ENCODE peak calls at places on chromosome 22, in ten cellular contexts. One of them, this sample, is unnamed.

GRCh38 chr22:31400023-31400397 is 606 bp downstream of the DRG1 start:
- DNase-seq in SK-N-SH: no peak
- DNase-seq in activated CD8-positive, alpha-beta T cell treated with anti-CD3 and anti-CD28 coated beads for 36 hours: no peak
- DNase-seq in cardiac fibroblast: peak
- DNase-seq in bronchial epithelial cell: peak
- DNase-seq in MCF 10A: peak
- DNase-seq in AG04449: no peak
- DNase-seq in neural progenitor cell: peak
- DNase-seq in nephron progenitor cell: peak
- DNase-seq in GM13977: peak
- DNase-seq in this sample: no peak

GRCh38 chr22:38953577-38954413 is 3.6 kb upstream of the APOBEC3A start:
- DNase-seq in AG04449: no peak
- DNase-seq in neural progenitor cell: no peak
- DNase-seq in cardiac fibroblast: no peak
- DNase-seq in activated CD8-positive, alpha-beta T cell treated with anti-CD3 and anti-CD28 coated beads for 36 hours: peak
- DNase-seq in GM13977: peak
- DNase-seq in nephron progenitor cell: no peak
- DNase-seq in bronchial epithelial cell: peak
- DNase-seq in SK-N-SH: no peak
- DNase-seq in MCF 10A: peak
- DNase-seq in this sample: peak

GRCh38 chr22:38314992-38315800 is 2.0 kb downstream of the CSNK1E start:
- DNase-seq in neural progenitor cell: peak
- DNase-seq in activated CD8-positive, alpha-beta T cell treated with anti-CD3 and anti-CD28 coated beads for 36 hours: peak
- DNase-seq in SK-N-SH: no peak
- DNase-seq in cardiac fibroblast: peak
- DNase-seq in bronchial epithelial cell: no peak
- DNase-seq in nephron progenitor cell: no peak
- DNase-seq in AG04449: no peak
- DNase-seq in MCF 10A: peak
- DNase-seq in GM13977: no peak
- DNase-seq in this sample: no peak

GRCh38 chr22:38465673-38466490 is 2.0 kb upstream of the KDELR3 start:
- DNase-seq in bronchial epithelial cell: no peak
- DNase-seq in cardiac fibroblast: no peak
- DNase-seq in activated CD8-positive, alpha-beta T cell treated with anti-CD3 and anti-CD28 coated beads for 36 hours: no peak
- DNase-seq in GM13977: no peak
- DNase-seq in SK-N-SH: no peak
- DNase-seq in nephron progenitor cell: no peak
- DNase-seq in AG04449: no peak
- DNase-seq in neural progenitor cell: no peak
- DNase-seq in MCF 10A: no peak
- DNase-seq in this sample: no peak

GRCh38 chr22:25365491-25366261 is 146.2 kb downstream of the CRYBB2 start:
- DNase-seq in cardiac fibroblast: no peak
- DNase-seq in activated CD8-positive, alpha-beta T cell treated with anti-CD3 and anti-CD28 coated beads for 36 hours: no peak
- DNase-seq in MCF 10A: no peak
- DNase-seq in SK-N-SH: no peak
- DNase-seq in nephron progenitor cell: no peak
- DNase-seq in AG04449: no peak
- DNase-seq in GM13977: no peak
- DNase-seq in bronchial epithelial cell: no peak
- DNase-seq in neural progenitor cell: no peak
- DNase-seq in this sample: no peak

GRCh38 chr22:49497266-49497665 is 330.4 kb downstream of the BRD1 start:
- DNase-seq in activated CD8-positive, alpha-beta T cell treated with anti-CD3 and anti-CD28 coated beads for 36 hours: no peak
- DNase-seq in nephron progenitor cell: no peak
- DNase-seq in SK-N-SH: no peak
- DNase-seq in neural progenitor cell: no peak
- DNase-seq in bronchial epithelial cell: peak
- DNase-seq in AG04449: no peak
- DNase-seq in MCF 10A: no peak
- DNase-seq in cardiac fibroblast: no peak
- DNase-seq in GM13977: no peak
- DNase-seq in this sample: no peak

GRCh38 chr22:39278040-39278439 is 33.3 kb upstream of the PDGFB start:
- DNase-seq in AG04449: no peak
- DNase-seq in GM13977: no peak
- DNase-seq in neural progenitor cell: no peak
- DNase-seq in cardiac fibroblast: peak
- DNase-seq in bronchial epithelial cell: no peak
- DNase-seq in activated CD8-positive, alpha-beta T cell treated with anti-CD3 and anti-CD28 coated beads for 36 hours: no peak
- DNase-seq in MCF 10A: peak
- DNase-seq in nephron progenitor cell: no peak
- DNase-seq in SK-N-SH: no peak
- DNase-seq in this sample: no peak

GRCh38 chr22:44428941-44429615 is 69.0 kb downstream of the RTL6 start:
- DNase-seq in AG04449: no peak
- DNase-seq in SK-N-SH: no peak
- DNase-seq in nephron progenitor cell: no peak
- DNase-seq in activated CD8-positive, alpha-beta T cell treated with anti-CD3 and anti-CD28 coated beads for 36 hours: no peak
- DNase-seq in neural progenitor cell: no peak
- DNase-seq in MCF 10A: no peak
- DNase-seq in GM13977: no peak
- DNase-seq in cardiac fibroblast: no peak
- DNase-seq in bronchial epithelial cell: no peak
- DNase-seq in this sample: no peak

GRCh38 chr22:32808038-32808445 is 6.5 kb downstream of the TIMP3 start:
- DNase-seq in nephron progenitor cell: no peak
- DNase-seq in MCF 10A: no peak
- DNase-seq in AG04449: no peak
- DNase-seq in neural progenitor cell: no peak
- DNase-seq in bronchial epithelial cell: no peak
- DNase-seq in SK-N-SH: no peak
- DNase-seq in cardiac fibroblast: no peak
- DNase-seq in activated CD8-positive, alpha-beta T cell treated with anti-CD3 and anti-CD28 coated beads for 36 hours: no peak
- DNase-seq in GM13977: no peak
- DNase-seq in this sample: no peak

GRCh38 chr22:42317691-42318547 is 47.5 kb upstream of the TCF20 start:
- DNase-seq in activated CD8-positive, alpha-beta T cell treated with anti-CD3 and anti-CD28 coated beads for 36 hours: no peak
- DNase-seq in bronchial epithelial cell: peak
- DNase-seq in MCF 10A: peak
- DNase-seq in nephron progenitor cell: no peak
- DNase-seq in AG04449: no peak
- DNase-seq in GM13977: no peak
- DNase-seq in SK-N-SH: peak
- DNase-seq in neural progenitor cell: no peak
- DNase-seq in cardiac fibroblast: no peak
- DNase-seq in this sample: no peak

GRCh38 chr22:25362883-25363240 is 143.4 kb downstream of the CRYBB2 start:
- DNase-seq in GM13977: no peak
- DNase-seq in nephron progenitor cell: no peak
- DNase-seq in MCF 10A: no peak
- DNase-seq in bronchial epithelial cell: no peak
- DNase-seq in cardiac fibroblast: no peak
- DNase-seq in SK-N-SH: no peak
- DNase-seq in AG04449: no peak
- DNase-seq in neural progenitor cell: no peak
- DNase-seq in activated CD8-positive, alpha-beta T cell treated with anti-CD3 and anti-CD28 coated beads for 36 hours: no peak
- DNase-seq in this sample: no peak

GRCh38 chr22:17883356-17883755 is 109.1 kb upstream of the BID start:
- DNase-seq in AG04449: no peak
- DNase-seq in activated CD8-positive, alpha-beta T cell treated with anti-CD3 and anti-CD28 coated beads for 36 hours: no peak
- DNase-seq in SK-N-SH: no peak
- DNase-seq in MCF 10A: no peak
- DNase-seq in nephron progenitor cell: no peak
- DNase-seq in neural progenitor cell: no peak
- DNase-seq in cardiac fibroblast: no peak
- DNase-seq in GM13977: no peak
- DNase-seq in bronchial epithelial cell: no peak
- DNase-seq in this sample: no peak

GRCh38 chr22:50731811-50732624 is 6.0 kb upstream of the ACR start:
- DNase-seq in bronchial epithelial cell: peak
- DNase-seq in MCF 10A: peak
- DNase-seq in activated CD8-positive, alpha-beta T cell treated with anti-CD3 and anti-CD28 coated beads for 36 hours: peak
- DNase-seq in GM13977: peak
- DNase-seq in nephron progenitor cell: peak
- DNase-seq in cardiac fibroblast: peak
- DNase-seq in AG04449: no peak
- DNase-seq in SK-N-SH: peak
- DNase-seq in neural progenitor cell: peak
- DNase-seq in this sample: peak

GRCh38 chr22:46914481-46914880 is 152.0 kb downstream of the TBC1D22A start:
- DNase-seq in nephron progenitor cell: no peak
- DNase-seq in AG04449: no peak
- DNase-seq in bronchial epithelial cell: no peak
- DNase-seq in neural progenitor cell: no peak
- DNase-seq in cardiac fibroblast: no peak
- DNase-seq in MCF 10A: no peak
- DNase-seq in SK-N-SH: no peak
- DNase-seq in activated CD8-positive, alpha-beta T cell treated with anti-CD3 and anti-CD28 coated beads for 36 hours: no peak
- DNase-seq in GM13977: no peak
- DNase-seq in this sample: no peak

GRCh38 chr22:46362221-46362933 is 26.9 kb downstream of the TRMU start:
- DNase-seq in neural progenitor cell: no peak
- DNase-seq in SK-N-SH: peak
- DNase-seq in bronchial epithelial cell: no peak
- DNase-seq in cardiac fibroblast: no peak
- DNase-seq in activated CD8-positive, alpha-beta T cell treated with anti-CD3 and anti-CD28 coated beads for 36 hours: no peak
- DNase-seq in GM13977: no peak
- DNase-seq in MCF 10A: no peak
- DNase-seq in AG04449: no peak
- DNase-seq in nephron progenitor cell: no peak
- DNase-seq in this sample: no peak

GRCh38 chr22:45452565-45453449 is 39.3 kb downstream of the RIBC2 start:
- DNase-seq in bronchial epithelial cell: no peak
- DNase-seq in MCF 10A: no peak
- DNase-seq in nephron progenitor cell: no peak
- DNase-seq in SK-N-SH: no peak
- DNase-seq in activated CD8-positive, alpha-beta T cell treated with anti-CD3 and anti-CD28 coated beads for 36 hours: no peak
- DNase-seq in neural progenitor cell: no peak
- DNase-seq in AG04449: no peak
- DNase-seq in cardiac fibroblast: no peak
- DNase-seq in GM13977: no peak
- DNase-seq in this sample: no peak

GRCh38 chr22:41181349-41182241 is 23.5 kb upstream of the L3MBTL2 start:
- DNase-seq in activated CD8-positive, alpha-beta T cell treated with anti-CD3 and anti-CD28 coated beads for 36 hours: no peak
- DNase-seq in nephron progenitor cell: no peak
- DNase-seq in MCF 10A: peak
- DNase-seq in AG04449: peak
- DNase-seq in cardiac fibroblast: peak
- DNase-seq in SK-N-SH: no peak
- DNase-seq in bronchial epithelial cell: peak
- DNase-seq in neural progenitor cell: no peak
- DNase-seq in GM13977: no peak
- DNase-seq in this sample: no peak

GRCh38 chr22:44658371-44658953 is 43.5 kb upstream of the PRR5 start:
- DNase-seq in MCF 10A: no peak
- DNase-seq in AG04449: peak
- DNase-seq in neural progenitor cell: peak
- DNase-seq in bronchial epithelial cell: no peak
- DNase-seq in cardiac fibroblast: peak
- DNase-seq in SK-N-SH: peak
- DNase-seq in activated CD8-positive, alpha-beta T cell treated with anti-CD3 and anti-CD28 coated beads for 36 hours: no peak
- DNase-seq in GM13977: no peak
- DNase-seq in nephron progenitor cell: no peak
- DNase-seq in this sample: no peak

DNA sequence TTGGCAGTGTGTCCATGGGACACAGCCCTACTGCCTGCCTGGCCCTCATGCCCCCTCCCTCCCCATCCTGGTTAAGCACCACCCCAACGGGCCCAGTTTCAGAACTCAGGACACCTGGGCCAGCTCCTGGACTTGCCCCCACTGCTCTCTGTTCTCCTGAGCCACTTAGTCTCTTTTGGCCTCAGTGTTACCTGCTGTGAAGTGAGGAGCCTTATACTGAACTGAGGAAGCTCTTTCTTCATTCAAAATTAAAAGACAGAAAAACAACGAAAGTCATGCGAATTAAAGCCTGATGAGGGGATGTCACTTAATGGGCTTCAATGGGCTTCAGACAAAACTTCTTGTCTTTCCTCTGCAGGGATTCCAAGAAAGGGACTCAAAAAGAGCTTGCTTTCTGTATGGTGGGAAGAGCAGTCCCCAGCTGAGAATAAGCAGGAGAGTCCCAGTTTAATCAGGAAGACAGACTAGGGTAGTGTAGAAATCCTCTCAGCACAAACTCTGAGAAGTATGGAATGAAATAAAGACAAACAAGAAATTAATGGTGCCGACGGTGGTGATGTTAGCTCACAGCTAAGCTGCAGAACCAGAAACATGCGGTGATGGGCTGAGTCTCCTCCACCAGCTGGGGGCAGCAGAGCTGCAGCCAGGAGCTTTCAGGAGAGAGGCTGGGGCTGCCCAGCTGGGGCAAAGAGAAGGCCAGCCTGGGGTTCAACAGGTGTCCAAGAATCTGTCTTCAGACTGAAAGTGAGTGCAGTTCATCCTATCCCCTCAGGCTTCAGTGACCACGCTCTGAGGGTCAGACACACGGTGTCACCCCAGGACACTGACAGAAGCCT is 101.0 kb downstream of the GGTLC2 start:
- DNase-seq in nephron progenitor cell: peak
- DNase-seq in cardiac fibroblast: peak
- DNase-seq in neural progenitor cell: peak
- DNase-seq in MCF 10A: peak
- DNase-seq in SK-N-SH: peak
- DNase-seq in bronchial epithelial cell: peak
- DNase-seq in GM13977: peak
- DNase-seq in activated CD8-positive, alpha-beta T cell treated with anti-CD3 and anti-CD28 coated beads for 36 hours: peak
- DNase-seq in AG04449: no peak
- DNase-seq in this sample: peak
- TF ChIP-seq CTCF in nephron progenitor cell: peak
- TF ChIP-seq CTCF in cardiac fibroblast: peak
- TF ChIP-seq CTCF in neural progenitor cell: peak
- TF ChIP-seq CTCF in MCF 10A: peak
- TF ChIP-seq CTCF in SK-N-SH: peak
- TF ChIP-seq CTCF in bronchial epithelial cell: peak
- TF ChIP-seq CTCF in GM13977: peak
- TF ChIP-seq CTCF in activated CD8-positive, alpha-beta T cell treated with anti-CD3 and anti-CD28 coated beads for 36 hours: peak
- TF ChIP-seq CTCF in AG04449: peak
- TF ChIP-seq CTCF in this sample: peak

GRCh38 chr22:36368359-36368983 is 19.3 kb downstream of the MYH9 start:
- DNase-seq in bronchial epithelial cell: peak
- DNase-seq in neural progenitor cell: peak
- DNase-seq in AG04449: no peak
- DNase-seq in SK-N-SH: peak
- DNase-seq in cardiac fibroblast: peak
- DNase-seq in MCF 10A: peak
- DNase-seq in nephron progenitor cell: peak
- DNase-seq in GM13977: no peak
- DNase-seq in activated CD8-positive, alpha-beta T cell treated with anti-CD3 and anti-CD28 coated beads for 36 hours: peak
- DNase-seq in this sample: no peak
- TF ChIP-seq CTCF in bronchial epithelial cell: peak
- TF ChIP-seq CTCF in neural progenitor cell: no peak
- TF ChIP-seq CTCF in AG04449: peak
- TF ChIP-seq CTCF in SK-N-SH: peak
- TF ChIP-seq CTCF in cardiac fibroblast: no peak
- TF ChIP-seq CTCF in MCF 10A: no peak
- TF ChIP-seq CTCF in nephron progenitor cell: no peak
- TF ChIP-seq CTCF in GM13977: no peak
- TF ChIP-seq CTCF in activated CD8-positive, alpha-beta T cell treated with anti-CD3 and anti-CD28 coated beads for 36 hours: peak
- TF ChIP-seq CTCF in this sample: no peak

GRCh38 chr22:29883831-29884139 is 811 bp downstream of the MTMR3 start:
- DNase-seq in bronchial epithelial cell: no peak
- DNase-seq in neural progenitor cell: no peak
- DNase-seq in nephron progenitor cell: no peak
- DNase-seq in MCF 10A: no peak
- DNase-seq in GM13977: no peak
- DNase-seq in cardiac fibroblast: no peak
- DNase-seq in activated CD8-positive, alpha-beta T cell treated with anti-CD3 and anti-CD28 coated beads for 36 hours: peak
- DNase-seq in AG04449: no peak
- DNase-seq in SK-N-SH: no peak
- DNase-seq in this sample: no peak
- TF ChIP-seq CTCF in bronchial epithelial cell: no peak
- TF ChIP-seq CTCF in neural progenitor cell: no peak
- TF ChIP-seq CTCF in nephron progenitor cell: no peak
- TF ChIP-seq CTCF in MCF 10A: no peak
- TF ChIP-seq CTCF in GM13977: no peak
- TF ChIP-seq CTCF in cardiac fibroblast: no peak
- TF ChIP-seq CTCF in activated CD8-positive, alpha-beta T cell treated with anti-CD3 and anti-CD28 coated beads for 36 hours: no peak
- TF ChIP-seq CTCF in AG04449: no peak
- TF ChIP-seq CTCF in SK-N-SH: no peak
- TF ChIP-seq CTCF in this sample: no peak

GRCh38 chr22:27224485-27225364 is 567.3 kb downstream of the MIAT start:
- DNase-seq in neural progenitor cell: no peak
- DNase-seq in cardiac fibroblast: peak
- DNase-seq in nephron progenitor cell: no peak
- DNase-seq in MCF 10A: no peak
- DNase-seq in GM13977: no peak
- DNase-seq in bronchial epithelial cell: no peak
- DNase-seq in SK-N-SH: peak
- DNase-seq in AG04449: peak
- DNase-seq in activated CD8-positive, alpha-beta T cell treated with anti-CD3 and anti-CD28 coated beads for 36 hours: no peak
- DNase-seq in this sample: no peak
- TF ChIP-seq CTCF in neural progenitor cell: no peak
- TF ChIP-seq CTCF in cardiac fibroblast: no peak
- TF ChIP-seq CTCF in nephron progenitor cell: no peak
- TF ChIP-seq CTCF in MCF 10A: no peak
- TF ChIP-seq CTCF in GM13977: no peak
- TF ChIP-seq CTCF in bronchial epithelial cell: no peak
- TF ChIP-seq CTCF in SK-N-SH: no peak
- TF ChIP-seq CTCF in AG04449: no peak
- TF ChIP-seq CTCF in activated CD8-positive, alpha-beta T cell treated with anti-CD3 and anti-CD28 coated beads for 36 hours: no peak
- TF ChIP-seq CTCF in this sample: no peak